ENCODE peak calls at places on chromosomes 13 and 19, in nine cellular contexts. B, R, G, H, N, A, P, Z and O are unnamed samples.

GRCh38 chr19:42285988-42286348 is 16.0 kb upstream of the PRR19 start:
- DNase-seq in R (no peak), G (no peak), H (no peak), Z (no peak), N (no peak), A (no peak), P (no peak), B (no peak), O (no peak)

GRCh38 chr13:20109037-20109436 is 51.8 kb downstream of the GJA3 start:
- DNase-seq in G (no peak), H (no peak), N (no peak), A (no peak), Z (no peak), B (no peak), P (no peak), R (no peak), O (no peak)

GRCh38 chr19:2385053-2385721 is 25.1 kb downstream of the TMPRSS9 start:
- DNase-seq in N (no peak), R (peak; percentile 72), Z (peak; percentile 75), A (peak; percentile 55), G (peak; percentile 79), P (no peak), H (peak; percentile 46), B (peak; percentile 66), O (peak; percentile 74)

GRCh38 chr19:7633619-7634018 is at the start of gene PCP2:
- DNase-seq in R (no peak), G (no peak), H (no peak), P (no peak), N (no peak), B (no peak), A (no peak), Z (no peak), O (no peak)

GRCh38 chr19:5968431-5969373 is 9.2 kb downstream of the RANBP3 start:
- DNase-seq in H (no peak), R (no peak), Z (no peak), N (no peak), B (no peak), A (no peak), P (no peak), G (no peak), O (no peak)

GRCh38 chr19:40702337-40703012 is 12.0 kb upstream of the NUMBL start:
- DNase-seq in R (peak; percentile 45), Z (no peak), P (no peak), N (no peak), H (no peak), A (peak; percentile 39), B (no peak), G (no peak), O (peak; percentile 47)

GRCh38 chr13:34012354-34012753 is 194.4 kb downstream of the RFC3 start:
- DNase-seq in Z (no peak), H (no peak), R (no peak), P (no peak), A (no peak), B (no peak), N (no peak), G (no peak), O (no peak)

GRCh38 chr13:33349314-33349995 is 63.9 kb upstream of the STARD13 start:
- DNase-seq in N (peak; percentile 74), A (no peak), G (no peak), P (no peak), B (no peak), H (peak; percentile 18), Z (no peak), R (no peak), O (no peak)

GRCh38 chr13:109301711-109302110 is 484.7 kb downstream of the IRS2 start:
- DNase-seq in Z (no peak), G (no peak), H (no peak), B (no peak), R (no peak), N (no peak), A (no peak), P (no peak), O (no peak)

GRCh38 chr13:40148742-40149141 is 493.3 kb downstream of the COG6 start:
- DNase-seq in B (no peak), A (no peak), G (no peak), R (no peak), Z (no peak), H (no peak), N (no peak), P (no peak), O (no peak)

GRCh38 chr19:53076984-53077383 is 26.2 kb downstream of the ZNF160 start:
- DNase-seq in R (peak; percentile 82), H (no peak), N (no peak), P (no peak), B (no peak), G (no peak), Z (peak; percentile 79), A (peak; percentile 61), O (peak; percentile 85)